ENCODE peak calls at places on chromosome 3, in eight cellular contexts. Z is activated T-helper 9 cell treated with anti-CD3 and anti-CD28 coated beads, Interleukin-2, amount 50 U/mL, for 16 hours; K is ELR; J is head of caudate nucleus; L is germinal center; W is stimulated activated naive CD8-positive, alpha-beta T cell treated with anti-CD3 and anti-CD28 coated beads, Interleukin-15, Interleukin-2, amounts not matched to agents 100 U/mL and 50 U/mL, for 24 hours; B is T-helper 2 cell; R is stimulated activated effector memory CD8-positive, alpha-beta T cell treated with anti-CD3 and anti-CD28 coated beads, Interleukin-12 subunit alpha, Interleukin-12 subunit beta, amount 100 ng/mL, for 72 hours. I is an unnamed sample.
A peak's percentile ranks its signal among the peaks of the same experiment; 100 is the strongest.

GRCh38 chr3:126911162-126912026 is 71.5 kb upstream of the PLXNA1 start:
- DNase-seq in B (peak; percentile 19), L (peak; percentile 78), J (no peak), Z (peak; percentile 36), K (peak; percentile 100), R (peak; percentile 88), W (peak; percentile 75), I (peak; percentile 32)

GRCh38 chr3:165518346-165518745 is 318.9 kb downstream of the BCHE start:
- DNase-seq in B (no peak), J (no peak), R (no peak), Z (no peak), L (no peak), W (no peak), K (peak; percentile 44), I (no peak)

GRCh38 chr3:16480861-16481569 is 32.5 kb downstream of the RFTN1 start:
- DNase-seq in K (peak; percentile 66), L (no peak), W (no peak), Z (no peak), R (no peak), B (no peak), J (no peak), I (no peak)

GRCh38 chr3:157633241-157633640 is 130.0 kb upstream of the VEPH1 start:
- DNase-seq in Z (no peak), R (no peak), J (no peak), W (no peak), L (no peak), B (no peak), K (no peak), I (no peak)

GRCh38 chr3:129077222-129077621 is 16.6 kb downstream of the GP9 start:
- DNase-seq in L (no peak), R (no peak), W (no peak), J (no peak), K (peak; percentile 58), B (no peak), Z (no peak), I (no peak)

GRCh38 chr3:58528629-58529028 is 8.4 kb downstream of the ACOX2 start:
- DNase-seq in K (peak; percentile 49), W (no peak), Z (no peak), L (no peak), B (no peak), J (no peak), R (peak; percentile 42), I (no peak)

GRCh38 chr3:56782215-56782614 is 19.5 kb downstream of the ARHGEF3 start:
- DNase-seq in W (no peak), J (no peak), L (no peak), B (no peak), K (no peak), R (no peak), Z (no peak), I (no peak)

GRCh38 chr3:24137958-24138875 is 193.1 kb downstream of the NR1D2 start:
- DNase-seq in L (no peak), R (no peak), B (no peak), W (no peak), J (no peak), K (no peak), Z (no peak), I (no peak)

GRCh38 chr3:98049271-98049670 is 14.2 kb upstream of the GABRR3 start:
- DNase-seq in B (no peak), L (no peak), W (no peak), R (no peak), J (no peak), Z (no peak), K (no peak), I (no peak)

GRCh38 chr3:32359766-32360513 is 31.7 kb upstream of the CMTM7 start:
- DNase-seq in J (no peak), L (no peak), Z (no peak), K (no peak), R (no peak), B (no peak), W (no peak), I (no peak)

GRCh38 chr3:84943379-84943778 is 15.4 kb upstream of the CADM2 start:
- DNase-seq in W (no peak), Z (no peak), B (no peak), J (no peak), R (no peak), L (no peak), K (no peak), I (no peak)

GRCh38 chr3:4819294-4819693 is 159.9 kb upstream of the BHLHE40 start:
- DNase-seq in J (no peak), L (no peak), R (no peak), K (no peak), W (no peak), B (no peak), Z (no peak), I (no peak)

GRCh38 chr3:72756900-72757299 is 91.3 kb downstream of the SHQ1 start:
- DNase-seq in W (peak; percentile 27), Z (no peak), R (peak; percentile 54), L (peak; percentile 62), J (no peak), B (no peak), K (no peak), I (no peak)

GRCh38 chr3:9416139-9416780 is 18.8 kb downstream of the SETD5 start:
- DNase-seq in W (no peak), J (no peak), B (no peak), R (no peak), Z (no peak), L (no peak), K (peak; percentile 28), I (no peak)

GRCh38 chr3:193130576-193130975 is 110.4 kb upstream of the PLAAT1 start:
- DNase-seq in W (no peak), K (no peak), Z (no peak), J (no peak), B (no peak), R (no peak), L (no peak), I (no peak)

GRCh38 chr3:43221076-43221475 is 65.3 kb upstream of the SNRK start:
- DNase-seq in Z (no peak), L (no peak), R (no peak), W (no peak), J (no peak), B (no peak), K (no peak), I (no peak)

GRCh38 chr3:160580938-160581337 is 15.6 kb upstream of the KPNA4 start:
- DNase-seq in K (no peak), W (no peak), J (no peak), Z (no peak), L (no peak), B (no peak), R (no peak), I (no peak)

GRCh38 chr3:177640319-177640997 is 443.2 kb upstream of the TBL1XR1 start:
- DNase-seq in Z (no peak), B (no peak), R (no peak), W (no peak), J (no peak), L (no peak), K (no peak), I (no peak)

GRCh38 chr3:126353694-126354321 is 3.4 kb downstream of the KLF15 start:
- DNase-seq in K (no peak), J (no peak), B (no peak), W (no peak), Z (no peak), R (no peak), L (no peak), I (no peak)

I was measured in anterior cingulate cortex.